ENCODE peak calls at places on chromosomes 7 and 10, in four cellular contexts. I is HCT116, T is GM12878, X is SK-N-SH. Y is an unnamed sample.

GRCh38 chr7:85103352-85103751 is 83.5 kb downstream of the SEMA3D start:
- DNase-seq in X (no peak), T (no peak), I (peak; percentile 18), Y (no peak)

GRCh38 chr10:72335394-72336258 is 19.1 kb downstream of the DNAJB12 start:
- DNase-seq in T (no peak), X (peak; percentile 54), I (no peak), Y (no peak)

GRCh38 chr7:104551226-104551625 is 222.8 kb downstream of the LHFPL3 start:
- DNase-seq in X (no peak), I (no peak), T (no peak), Y (no peak)

GRCh38 chr7:98869374-98870070 is at the start of gene TMEM130:
- DNase-seq in T (no peak), X (peak; percentile 81), I (no peak), Y (no peak)

GRCh38 chr10:74139981-74140380 is 10.6 kb downstream of the AP3M1 start:
- DNase-seq in I (no peak), T (no peak), X (peak; percentile 14), Y (no peak)

GRCh38 chr10:53153831-53154230 is 381.2 kb upstream of the MBL2 start:
- DNase-seq in I (no peak), T (no peak), X (no peak), Y (no peak)

GRCh38 chr10:128867119-128867518 is 599.9 kb upstream of the MGMT start:
- DNase-seq in T (no peak), X (no peak), I (no peak), Y (no peak)

GRCh38 chr7:77665161-77665560 is 31.1 kb upstream of the RSBN1L start:
- DNase-seq in T (no peak), I (no peak), X (no peak), Y (no peak)

GRCh38 chr7:108073305-108074070 is 56.7 kb downstream of the LAMB4 start:
- DNase-seq in I (no peak), T (no peak), X (no peak), Y (no peak)

GRCh38 chr10:112389147-112389822 is 15.4 kb downstream of the ACSL5 start:
- DNase-seq in I (peak; percentile 99), T (peak; percentile 59), X (no peak), Y (no peak)

GRCh38 chr10:112721080-112721698 is 228.9 kb upstream of the TCF7L2 start:
- DNase-seq in T (peak; percentile 21), X (no peak), I (peak; percentile 51), Y (peak; percentile 63)

GRCh38 chr10:21530616-21531015 is 3.4 kb upstream of the MLLT10 start:
- DNase-seq in X (no peak), T (no peak), I (no peak), Y (no peak)

GRCh38 chr10:3738855-3739350 is 46.1 kb downstream of the KLF6 start:
- DNase-seq in X (no peak), I (no peak), T (no peak), Y (no peak)

GRCh38 chr7:129828989-129829676 is 123.6 kb downstream of the UBE2H start:
- DNase-seq in T (no peak), X (no peak), I (no peak), Y (no peak)

GRCh38 chr10:128854965-128855364 is 612.1 kb upstream of the MGMT start:
- DNase-seq in I (no peak), X (no peak), T (no peak), Y (no peak)

GRCh38 chr10:15719899-15720634 is at the start of gene ITGA8:
- DNase-seq in T (no peak), X (peak; percentile 48), I (no peak), Y (peak; percentile 22)

GRCh38 chr7:107564553-107565298 is 955 bp downstream of the DUS4L start:
- DNase-seq in T (no peak), I (peak; percentile 32), X (no peak), Y (no peak)

GRCh38 chr10:118980870-118981269 is 48.6 kb upstream of the NANOS1 start:
- DNase-seq in X (no peak), T (no peak), I (no peak), Y (no peak)

GRCh38 chr7:134509010-134509409 is 18.4 kb upstream of the AKR1B10 start:
- DNase-seq in X (no peak), I (no peak), T (no peak), Y (no peak)

GRCh38 chr7:29332027-29332806 is 137.6 kb downstream of the CHN2 start:
- DNase-seq in X (no peak), T (no peak), I (no peak), Y (no peak)

GRCh38 chr10:31075434-31075833 is 43.8 kb upstream of the ZNF438 start:
- DNase-seq in X (no peak), T (no peak), I (no peak), Y (no peak)

GRCh38 chr7:40726559-40726958 is 591.8 kb downstream of the SUGCT start:
- DNase-seq in I (no peak), X (no peak), T (no peak), Y (peak; percentile 61)

GRCh38 chr10:71239131-71239915 is 27.0 kb downstream of the UNC5B start:
- DNase-seq in T (no peak), X (no peak), I (no peak), Y (no peak)

GRCh38 chr7:140593583-140593982 is 47.0 kb downstream of the DENND2A start:
- DNase-seq in I (no peak), X (no peak), T (peak; percentile 17), Y (no peak)

GRCh38 chr7:147759327-147759943 is 831.1 kb upstream of the C7orf33 start:
- DNase-seq in X (peak; percentile 16), T (no peak), I (no peak), Y (no peak)

GRCh38 chr7:157800281-157800680 is 463.5 kb downstream of the DNAJB6 start:
- DNase-seq in T (no peak), X (no peak), I (no peak), Y (no peak)

GRCh38 chr7:100091411-100092181 is 2.8 kb downstream of the COPS6 start:
- DNase-seq in T (no peak), X (peak; percentile 65), I (no peak), Y (no peak)

GRCh38 chr7:92916751-92917369 is 80.5 kb upstream of the CDK6 start:
- DNase-seq in T (no peak), X (peak; percentile 40), I (peak; percentile 32), Y (no peak)

GRCh38 chr10:14936584-14936983 is 17.3 kb downstream of the DCLRE1C start:
- DNase-seq in I (no peak), T (no peak), X (no peak), Y (no peak)

GRCh38 chr10:101691081-101691480 is 3.9 kb downstream of the FBXW4 start:
- DNase-seq in I (no peak), T (no peak), X (no peak), Y (no peak)

GRCh38 chr10:11988924-11989323 is 53.7 kb downstream of the UPF2 start:
- DNase-seq in X (no peak), I (no peak), T (no peak), Y (no peak)

GRCh38 chr10:79430506-79430905 is 14.9 kb downstream of the ZCCHC24 start:
- DNase-seq in I (no peak), X (no peak), T (no peak), Y (no peak)

GRCh38 chr7:115933463-115933862 is 97.1 kb downstream of the TFEC start:
- DNase-seq in I (no peak), X (no peak), T (no peak), Y (no peak)

GRCh38 chr7:50778189-50778588 is 4.5 kb downstream of the GRB10 start:
- DNase-seq in I (no peak), X (no peak), T (no peak), Y (no peak)

GRCh38 chr7:147197006-147197405 is 1080.4 kb downstream of the CNTNAP2 start:
- DNase-seq in I (no peak), T (no peak), X (no peak), Y (peak; percentile 83)

GRCh38 chr10:132065491-132066105 is at the start of gene JAKMIP3:
- DNase-seq in I (no peak), T (no peak), X (no peak), Y (peak; percentile 80)
- TF ChIP-seq JUND in I (no peak), T (no peak), X (no peak), Y (no peak)

GRCh38 chr10:10830316-10831061 is 187.2 kb upstream of the CELF2 start:
- DNase-seq in I (no peak), T (no peak), X (no peak), Y (no peak)
- TF ChIP-seq JUND in I (no peak), T (no peak), X (no peak), Y (no peak)

DNA sequence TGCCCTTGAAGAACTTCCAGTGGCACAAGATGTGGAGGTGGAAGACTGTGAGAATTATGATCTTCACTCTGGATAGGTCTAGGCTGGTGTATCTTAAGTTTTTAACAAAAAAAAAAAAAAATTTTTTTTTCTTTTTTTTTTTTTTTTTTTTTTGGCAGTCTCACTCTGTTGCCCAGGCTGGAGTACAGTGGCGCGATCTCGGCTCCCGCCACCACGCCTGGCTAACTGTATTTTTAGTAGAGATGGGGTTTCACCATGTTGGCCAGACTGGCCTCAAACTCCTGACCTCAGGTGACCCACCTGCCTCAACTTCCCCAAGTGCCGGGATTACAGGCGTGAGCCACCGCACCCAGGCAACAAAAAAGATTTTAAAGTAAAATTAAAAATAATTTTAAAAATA is 37.9 kb downstream of the WAPL start:
- DNase-seq in X (no peak), I (no peak), T (no peak), Y (no peak)
- TF ChIP-seq JUND in X (no peak), I (no peak), T (no peak), Y (no peak)

GRCh38 chr7:151233804-151234203 is 1.5 kb downstream of the CHPF2 start:
- DNase-seq in X (peak; percentile 29), T (no peak), I (no peak), Y (no peak)

GRCh38 chr7:151235091-151235787 is 3.0 kb downstream of the CHPF2 start:
- DNase-seq in I (no peak), T (no peak), X (no peak), Y (no peak)

GRCh38 chr7:151238190-151238810 is 6.0 kb downstream of the CHPF2 start:
- DNase-seq in T (no peak), X (peak; percentile 24), I (no peak), Y (no peak)

GRCh38 chr7:151237244-151238189 is 5.2 kb downstream of the CHPF2 start:
- DNase-seq in I (no peak), T (no peak), X (no peak), Y (no peak)

DNA sequence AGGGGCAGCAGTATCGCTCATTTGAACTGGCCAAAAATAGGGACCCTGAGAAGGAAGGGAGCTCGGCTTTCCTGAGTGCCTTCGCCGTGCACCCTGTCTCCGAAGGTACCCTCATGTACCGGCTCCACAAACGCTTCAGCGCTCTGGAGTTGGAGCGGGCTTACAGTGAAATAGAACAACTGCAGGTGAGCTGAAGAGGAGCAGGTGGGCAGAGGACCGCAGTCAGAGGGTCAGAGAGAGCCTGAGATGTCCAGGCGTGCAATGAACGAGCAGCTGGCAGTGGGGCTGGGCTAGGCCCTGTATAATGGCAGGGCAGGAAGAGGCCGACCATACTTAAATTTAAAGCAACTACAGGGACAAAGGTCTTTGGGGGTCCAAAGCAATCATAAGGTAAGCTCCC is 4.1 kb downstream of the CHPF2 start:
- DNase-seq in I (no peak), T (no peak), X (no peak), Y (no peak)
- TF ChIP-seq JUND in I (no peak), T (no peak), X (no peak), Y (no peak)

GRCh38 chr10:77500754-77501151 is 136.9 kb downstream of the KCNMA1 start:
- DNase-seq in T (no peak), X (no peak), I (no peak), Y (no peak)
- TF ChIP-seq JUND in T (no peak), X (no peak), I (no peak), Y (no peak)

Y was measured in T47D.